ENCODE peak calls at places on chromosomes 5 and 9, in four cellular contexts. F is choroid plexus epithelial cell, L is OCI-LY7, B is A549. O is an unnamed sample.

GRCh38 chr5:4479381-4479780 is 660.7 kb upstream of the ADAMTS16 start:
- DNase-seq in F (no peak), L (no peak), B (no peak), O (no peak)

GRCh38 chr9:18721267-18722079 is 247.5 kb downstream of the ADAMTSL1 start:
- DNase-seq in F (no peak), L (no peak), B (no peak), O (no peak)

GRCh38 chr9:127916665-127917581 is at the start of gene ST6GALNAC4:
- DNase-seq in F (peak), L (peak), B (peak), O (peak)

GRCh38 chr5:158514353-158514960 is 585.3 kb downstream of the EBF1 start:
- DNase-seq in F (peak), L (no peak), B (no peak), O (no peak)

GRCh38 chr5:17964067-17964466 is 329.8 kb downstream of the TAF11L14 start:
- DNase-seq in F (no peak), L (no peak), B (no peak), O (no peak)

GRCh38 chr5:149657324-149657723 is 72.8 kb upstream of the PPARGC1B start:
- DNase-seq in F (no peak), L (no peak), B (no peak), O (no peak)

GRCh38 chr5:81755320-81755719 is 4.4 kb upstream of the SSBP2 start:
- DNase-seq in F (peak), L (no peak), B (peak), O (no peak)

GRCh38 chr9:120944434-120945125 is 18.0 kb upstream of the TRAF1 start:
- DNase-seq in F (no peak), L (peak), B (no peak), O (no peak)

GRCh38 chr9:21991039-21991959 is 2.9 kb downstream of the CDKN2A start:
- DNase-seq in F (no peak), L (peak), B (no peak), O (no peak)

GRCh38 chr5:78497573-78498533 is 137.4 kb downstream of the SCAMP1 start:
- DNase-seq in F (no peak), L (peak), B (no peak), O (no peak)

GRCh38 chr5:55416306-55416705 is 108.5 kb downstream of the MTREX start:
- DNase-seq in F (no peak), L (no peak), B (no peak), O (no peak)

GRCh38 chr5:1156033-1156753 is 44.3 kb upstream of the SLC12A7 start:
- DNase-seq in F (no peak), L (no peak), B (no peak), O (no peak)

GRCh38 chr5:5296061-5296460 is 126.4 kb upstream of the ICE1 start:
- DNase-seq in F (no peak), L (no peak), B (no peak), O (no peak)

DNA sequence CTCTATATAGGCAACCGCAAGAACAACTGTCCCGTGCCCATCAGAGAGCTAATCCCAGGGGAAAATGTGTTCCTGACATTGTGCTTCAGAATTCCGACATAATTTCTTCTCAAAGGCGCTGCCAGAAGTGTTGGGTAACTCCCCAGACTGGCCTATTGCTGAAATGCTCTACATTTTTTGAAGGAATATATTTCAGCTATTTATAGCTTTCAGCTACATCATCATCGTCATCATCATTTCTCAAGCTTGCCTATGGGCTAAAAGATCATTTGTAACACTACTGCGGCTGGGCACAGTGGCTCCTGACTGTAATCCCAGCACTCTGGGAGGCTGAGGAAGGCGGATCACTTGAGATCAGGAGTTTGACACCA is 49.7 kb downstream of the MYO10 start:
- DNase-seq in F (peak), L (no peak), B (peak), O (no peak)
- H3K4me3 ChIP-seq in F (no peak), L (no peak), B (no peak), O (no peak)

GRCh38 chr9:93057024-93057702 is 1.3 kb upstream of the SUSD3 start:
- DNase-seq in F (no peak), L (peak), B (no peak), O (no peak)

GRCh38 chr9:93059960-93060591 is 1.6 kb downstream of the SUSD3 start:
- DNase-seq in F (no peak), L (no peak), B (no peak), O (no peak)

GRCh38 chr9:93057703-93058356 is 671 bp upstream of the SUSD3 start:
- DNase-seq in F (no peak), L (no peak), B (no peak), O (no peak)

GRCh38 chr9:93059097-93059959 is 827 bp downstream of the SUSD3 start:
- DNase-seq in F (no peak), L (peak), B (no peak), O (no peak)

DNA sequence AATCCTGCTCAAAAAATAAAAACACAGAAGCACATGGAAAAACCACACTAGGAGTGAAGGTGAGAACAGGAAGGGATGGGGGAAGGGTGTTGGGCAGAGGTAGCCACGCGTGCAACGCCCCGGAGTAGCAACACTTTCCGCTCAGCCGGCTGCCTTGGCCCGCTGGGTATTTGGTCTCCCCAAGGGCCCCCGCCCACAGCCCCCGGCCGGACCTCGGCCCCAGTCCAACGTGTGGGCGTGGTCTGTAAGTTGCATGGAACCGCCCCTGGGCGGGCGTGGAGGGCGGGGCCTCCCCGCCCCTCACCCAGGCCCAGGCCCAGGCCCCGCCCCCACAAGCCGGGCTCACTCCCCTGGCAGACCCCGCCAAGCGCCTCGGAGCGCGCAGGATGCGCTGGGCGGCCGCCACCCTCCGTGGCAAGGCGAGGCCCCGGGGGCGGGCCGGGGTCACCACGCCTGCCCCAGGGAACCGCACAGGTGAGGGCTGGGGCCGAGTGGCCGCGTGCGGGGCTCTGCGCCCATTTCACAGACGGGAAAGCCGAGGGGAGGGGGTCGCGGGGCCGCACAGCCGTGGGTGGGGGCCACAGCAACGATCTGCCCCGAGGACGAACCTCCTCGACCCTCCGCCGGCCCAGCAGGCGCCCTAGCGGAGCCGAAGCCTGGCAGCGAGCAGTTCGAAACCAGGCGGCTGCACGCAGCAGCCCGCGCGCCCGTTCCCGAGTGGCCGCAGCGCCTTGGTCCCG is at the start of gene SUSD3:
- DNase-seq in F (peak), L (peak), B (peak), O (peak)
- H3K4me3 ChIP-seq in F (peak), L (peak), B (peak), O (peak)

GRCh38 chr5:140549237-140550144 is 2.0 kb downstream of the EIF4EBP3 start:
- DNase-seq in F (peak), L (no peak), B (no peak), O (no peak)

GRCh38 chr5:140546851-140547507 is 483 bp upstream of the EIF4EBP3 start:
- DNase-seq in F (no peak), L (no peak), B (no peak), O (no peak)

GRCh38 chr5:140548791-140549190 is 1.3 kb downstream of the EIF4EBP3 start:
- DNase-seq in F (no peak), L (no peak), B (no peak), O (no peak)

GRCh38 chr5:140547508-140548299 is at the start of gene EIF4EBP3:
- DNase-seq in F (peak), L (peak), B (peak), O (peak)

DNA sequence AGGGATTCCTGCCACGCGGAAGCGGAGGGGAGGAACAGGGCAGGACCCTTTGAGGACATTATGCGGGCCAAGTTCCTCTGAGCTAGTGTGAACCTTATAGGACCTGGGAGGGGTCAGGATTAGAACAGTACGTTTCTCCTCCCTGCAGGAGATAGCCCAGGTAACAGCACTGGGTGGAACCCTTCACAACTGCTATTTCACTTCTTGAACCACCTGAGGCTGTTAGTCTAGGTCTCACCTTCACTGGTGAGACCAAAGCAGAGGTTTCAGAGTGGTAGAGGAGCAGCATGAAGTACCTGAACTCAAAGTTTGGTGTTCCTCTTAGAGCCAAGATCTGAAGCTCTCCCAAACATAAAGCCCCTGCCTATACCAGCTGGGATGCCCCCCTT is 832 bp downstream of the EIF4EBP3 start:
- DNase-seq in F (no peak), L (no peak), B (no peak), O (no peak)
- H3K4me3 ChIP-seq in F (peak), L (no peak), B (no peak), O (peak)

GRCh38 chr9:35257986-35258664 is 96.3 kb downstream of the UNC13B start:
- DNase-seq in F (no peak), L (no peak), B (no peak), O (no peak)
- H3K4me3 ChIP-seq in F (no peak), L (no peak), B (no peak), O (no peak)

GRCh38 chr9:116156621-116157314 is 3.2 kb downstream of the PAPPA start:
- DNase-seq in F (peak), L (no peak), B (peak), O (no peak)

GRCh38 chr9:116154976-116155699 is 1.5 kb downstream of the PAPPA start:
- DNase-seq in F (peak), L (no peak), B (peak), O (no peak)

GRCh38 chr9:116154334-116154975 is 864 bp downstream of the PAPPA start:
- DNase-seq in F (no peak), L (no peak), B (no peak), O (no peak)

GRCh38 chr9:116153765-116154333 is at the start of gene PAPPA:
- DNase-seq in F (no peak), L (no peak), B (no peak), O (no peak)

DNA sequence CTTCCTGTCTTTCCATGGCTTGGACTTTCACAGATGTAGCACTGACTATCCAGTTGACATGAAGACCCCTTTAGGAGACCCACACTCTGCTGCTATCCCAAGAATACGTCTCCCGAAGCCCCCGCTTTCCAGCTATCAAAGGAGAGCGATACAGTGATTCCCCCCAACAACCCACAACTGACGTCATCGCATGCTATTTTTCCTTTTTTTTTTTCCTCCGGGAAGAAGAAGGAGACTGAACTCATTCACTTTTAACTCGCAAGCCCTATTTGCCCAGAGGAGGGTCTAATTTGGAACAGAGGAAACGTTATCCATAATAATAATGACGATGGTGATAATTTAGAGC is 2.1 kb downstream of the PAPPA start:
- DNase-seq in F (no peak), L (no peak), B (no peak), O (no peak)
- H3K4me3 ChIP-seq in F (peak), L (no peak), B (peak), O (no peak)

DNA sequence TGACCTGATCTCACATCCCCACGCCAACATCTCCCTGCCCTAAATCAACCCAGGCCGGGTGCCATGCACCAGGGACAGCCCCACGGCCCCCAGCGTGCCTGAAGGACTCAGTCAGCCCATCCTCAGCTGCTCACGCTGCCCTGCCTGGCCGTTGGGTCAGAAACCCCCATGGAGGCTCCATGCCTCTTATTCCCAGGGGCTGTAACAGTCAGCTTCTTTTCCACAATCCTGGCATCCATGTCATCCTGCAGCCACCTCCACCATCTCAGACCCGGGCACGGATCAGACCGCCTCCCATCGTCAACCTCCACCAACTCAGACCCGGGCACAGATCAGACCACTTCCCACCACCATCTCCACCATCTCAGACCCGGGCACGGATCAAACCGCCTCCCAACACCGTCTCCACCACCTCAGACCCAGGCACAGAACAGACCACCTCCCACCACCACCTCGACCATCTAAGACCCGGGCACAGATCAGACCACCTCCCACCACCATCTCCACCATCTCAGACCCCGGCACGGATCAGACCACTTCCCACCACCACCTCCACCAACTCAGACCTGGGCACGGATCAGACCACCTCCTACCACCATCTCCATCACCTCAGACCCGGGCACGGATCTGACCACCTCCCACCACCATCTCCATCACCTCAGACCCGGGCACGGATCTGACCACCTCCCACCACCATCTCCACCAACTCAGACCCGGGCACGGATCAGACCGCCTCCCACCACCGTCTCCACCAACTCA is 7.1 kb upstream of the NSMF start:
- DNase-seq in F (no peak), L (no peak), B (no peak), O (peak)
- H3K4me3 ChIP-seq in F (no peak), L (no peak), B (no peak), O (no peak)

DNA sequence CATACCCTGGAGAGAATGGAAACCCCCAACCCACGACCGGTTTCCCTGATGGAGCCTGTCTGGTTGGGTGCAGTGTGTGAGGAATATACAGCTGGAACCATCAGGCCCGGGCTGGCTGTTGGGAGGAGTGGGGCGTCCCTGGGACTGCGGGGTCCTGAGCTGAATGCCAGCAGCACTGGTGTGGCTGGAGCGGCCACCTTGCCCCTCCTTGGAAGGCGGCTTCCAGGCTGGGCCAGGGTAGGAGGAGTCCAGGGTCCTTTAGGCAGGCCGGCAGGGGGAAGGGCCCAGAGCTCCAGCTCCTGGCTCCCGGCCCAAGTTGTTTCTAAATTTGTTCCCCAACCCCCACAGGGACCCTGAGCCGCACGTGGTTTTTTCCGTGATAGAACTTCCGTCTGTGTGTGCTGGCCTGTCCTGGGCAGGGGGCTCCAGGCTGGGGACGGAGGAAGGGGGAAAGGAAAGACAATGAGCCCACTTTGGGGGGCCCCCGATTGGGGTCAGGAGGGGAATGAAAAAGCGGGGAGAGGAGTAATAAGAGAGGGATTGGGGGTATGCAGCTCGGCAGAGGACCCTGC is 683 bp upstream of the TOR4A start:
- DNase-seq in F (peak), L (peak), B (peak), O (no peak)
- H3K4me3 ChIP-seq in F (peak), L (peak), B (peak), O (no peak)